ENCODE peak calls at places on chromosomes 2 and 18, in nine cellular contexts. One of them, this sample, is unnamed.
A peak's percentile ranks its signal among the peaks of the same experiment; 100 is the strongest.

GRCh38 chr18:71287268-71287667 is 998.4 kb downstream of the SOCS6 start:
- DNase-seq in heart right ventricle: no peak
- DNase-seq in tibial artery: no peak
- DNase-seq in stimulated activated CD8-positive, alpha-beta memory T cell treated with anti-CD3 and anti-CD28 coated beads, Interleukin-7, amount 100 ng/mL, for 1 hour: no peak
- DNase-seq in activated CD4-positive, CD25-positive, alpha-beta regulatory T cell: no peak
- DNase-seq in cardiac fibroblast: no peak
- DNase-seq in keratinocyte: no peak
- DNase-seq in left ventricle myocardium inferior: no peak
- DNase-seq in KBM-7: no peak
- DNase-seq in this sample: no peak

GRCh38 chr2:127057371-127058245 is 49.3 kb downstream of the BIN1 start:
- DNase-seq in heart right ventricle: peak; percentile 6
- DNase-seq in tibial artery: no peak
- DNase-seq in stimulated activated CD8-positive, alpha-beta memory T cell treated with anti-CD3 and anti-CD28 coated beads, Interleukin-7, amount 100 ng/mL, for 1 hour: no peak
- DNase-seq in activated CD4-positive, CD25-positive, alpha-beta regulatory T cell: no peak
- DNase-seq in cardiac fibroblast: no peak
- DNase-seq in keratinocyte: no peak
- DNase-seq in left ventricle myocardium inferior: no peak
- DNase-seq in KBM-7: no peak
- DNase-seq in this sample: no peak

GRCh38 chr2:98709530-98709929 is 21.4 kb downstream of the MGAT4A start:
- DNase-seq in heart right ventricle: no peak
- DNase-seq in tibial artery: no peak
- DNase-seq in stimulated activated CD8-positive, alpha-beta memory T cell treated with anti-CD3 and anti-CD28 coated beads, Interleukin-7, amount 100 ng/mL, for 1 hour: no peak
- DNase-seq in activated CD4-positive, CD25-positive, alpha-beta regulatory T cell: no peak
- DNase-seq in cardiac fibroblast: no peak
- DNase-seq in keratinocyte: no peak
- DNase-seq in left ventricle myocardium inferior: no peak
- DNase-seq in KBM-7: no peak
- DNase-seq in this sample: no peak

GRCh38 chr2:114550895-114551793 is 108.7 kb downstream of the DPP10 start:
- DNase-seq in heart right ventricle: peak; percentile 15
- DNase-seq in tibial artery: peak; percentile 63
- DNase-seq in stimulated activated CD8-positive, alpha-beta memory T cell treated with anti-CD3 and anti-CD28 coated beads, Interleukin-7, amount 100 ng/mL, for 1 hour: no peak
- DNase-seq in activated CD4-positive, CD25-positive, alpha-beta regulatory T cell: no peak
- DNase-seq in cardiac fibroblast: peak; percentile 68
- DNase-seq in keratinocyte: no peak
- DNase-seq in left ventricle myocardium inferior: no peak
- DNase-seq in KBM-7: peak; percentile 53
- DNase-seq in this sample: no peak

GRCh38 chr2:137659616-137660015 is 304.7 kb upstream of the HNMT start:
- DNase-seq in heart right ventricle: no peak
- DNase-seq in tibial artery: no peak
- DNase-seq in stimulated activated CD8-positive, alpha-beta memory T cell treated with anti-CD3 and anti-CD28 coated beads, Interleukin-7, amount 100 ng/mL, for 1 hour: no peak
- DNase-seq in activated CD4-positive, CD25-positive, alpha-beta regulatory T cell: no peak
- DNase-seq in cardiac fibroblast: peak; percentile 17
- DNase-seq in keratinocyte: peak; percentile 0
- DNase-seq in left ventricle myocardium inferior: no peak
- DNase-seq in KBM-7: no peak
- DNase-seq in this sample: no peak

GRCh38 chr2:201751566-201751965 is 29.2 kb downstream of the ALS2 start:
- DNase-seq in heart right ventricle: no peak
- DNase-seq in tibial artery: no peak
- DNase-seq in stimulated activated CD8-positive, alpha-beta memory T cell treated with anti-CD3 and anti-CD28 coated beads, Interleukin-7, amount 100 ng/mL, for 1 hour: no peak
- DNase-seq in activated CD4-positive, CD25-positive, alpha-beta regulatory T cell: no peak
- DNase-seq in cardiac fibroblast: no peak
- DNase-seq in keratinocyte: no peak
- DNase-seq in left ventricle myocardium inferior: no peak
- DNase-seq in KBM-7: no peak
- DNase-seq in this sample: no peak

GRCh38 chr2:46469116-46469515 is 10.2 kb upstream of the TMEM247 start:
- DNase-seq in heart right ventricle: no peak
- DNase-seq in tibial artery: no peak
- DNase-seq in stimulated activated CD8-positive, alpha-beta memory T cell treated with anti-CD3 and anti-CD28 coated beads, Interleukin-7, amount 100 ng/mL, for 1 hour: no peak
- DNase-seq in activated CD4-positive, CD25-positive, alpha-beta regulatory T cell: no peak
- DNase-seq in cardiac fibroblast: no peak
- DNase-seq in keratinocyte: no peak
- DNase-seq in left ventricle myocardium inferior: no peak
- DNase-seq in KBM-7: no peak
- DNase-seq in this sample: no peak

GRCh38 chr18:79608069-79608468 is 71.5 kb upstream of the CTDP1 start:
- DNase-seq in heart right ventricle: no peak
- DNase-seq in tibial artery: peak; percentile 46
- DNase-seq in stimulated activated CD8-positive, alpha-beta memory T cell treated with anti-CD3 and anti-CD28 coated beads, Interleukin-7, amount 100 ng/mL, for 1 hour: no peak
- DNase-seq in activated CD4-positive, CD25-positive, alpha-beta regulatory T cell: no peak
- DNase-seq in cardiac fibroblast: no peak
- DNase-seq in keratinocyte: no peak
- DNase-seq in left ventricle myocardium inferior: no peak
- DNase-seq in KBM-7: no peak
- DNase-seq in this sample: no peak

GRCh38 chr2:73851274-73851673 is 22.5 kb downstream of the STAMBP start:
- DNase-seq in heart right ventricle: no peak
- DNase-seq in tibial artery: no peak
- DNase-seq in stimulated activated CD8-positive, alpha-beta memory T cell treated with anti-CD3 and anti-CD28 coated beads, Interleukin-7, amount 100 ng/mL, for 1 hour: no peak
- DNase-seq in activated CD4-positive, CD25-positive, alpha-beta regulatory T cell: no peak
- DNase-seq in cardiac fibroblast: no peak
- DNase-seq in keratinocyte: no peak
- DNase-seq in left ventricle myocardium inferior: no peak
- DNase-seq in KBM-7: peak; percentile 21
- DNase-seq in this sample: no peak

GRCh38 chr18:62928316-62928715 is 213.0 kb downstream of the PHLPP1 start:
- DNase-seq in heart right ventricle: no peak
- DNase-seq in tibial artery: no peak
- DNase-seq in stimulated activated CD8-positive, alpha-beta memory T cell treated with anti-CD3 and anti-CD28 coated beads, Interleukin-7, amount 100 ng/mL, for 1 hour: no peak
- DNase-seq in activated CD4-positive, CD25-positive, alpha-beta regulatory T cell: no peak
- DNase-seq in cardiac fibroblast: peak; percentile 19
- DNase-seq in keratinocyte: no peak
- DNase-seq in left ventricle myocardium inferior: no peak
- DNase-seq in KBM-7: no peak
- DNase-seq in this sample: no peak

GRCh38 chr2:124530203-124530602 is 505.1 kb downstream of the CNTNAP5 start:
- DNase-seq in heart right ventricle: no peak
- DNase-seq in tibial artery: no peak
- DNase-seq in stimulated activated CD8-positive, alpha-beta memory T cell treated with anti-CD3 and anti-CD28 coated beads, Interleukin-7, amount 100 ng/mL, for 1 hour: no peak
- DNase-seq in activated CD4-positive, CD25-positive, alpha-beta regulatory T cell: no peak
- DNase-seq in cardiac fibroblast: peak; percentile 21
- DNase-seq in keratinocyte: no peak
- DNase-seq in left ventricle myocardium inferior: no peak
- DNase-seq in KBM-7: no peak
- DNase-seq in this sample: no peak

GRCh38 chr2:70420005-70420580 is 118.2 kb upstream of the FAM136A start:
- DNase-seq in heart right ventricle: no peak
- DNase-seq in tibial artery: no peak
- DNase-seq in stimulated activated CD8-positive, alpha-beta memory T cell treated with anti-CD3 and anti-CD28 coated beads, Interleukin-7, amount 100 ng/mL, for 1 hour: no peak
- DNase-seq in activated CD4-positive, CD25-positive, alpha-beta regulatory T cell: no peak
- DNase-seq in cardiac fibroblast: no peak
- DNase-seq in keratinocyte: no peak
- DNase-seq in left ventricle myocardium inferior: no peak
- DNase-seq in KBM-7: no peak
- DNase-seq in this sample: no peak

GRCh38 chr2:128409326-128410034 is 90.8 kb upstream of the HS6ST1 start:
- DNase-seq in heart right ventricle: no peak
- DNase-seq in tibial artery: peak; percentile 33
- DNase-seq in stimulated activated CD8-positive, alpha-beta memory T cell treated with anti-CD3 and anti-CD28 coated beads, Interleukin-7, amount 100 ng/mL, for 1 hour: no peak
- DNase-seq in activated CD4-positive, CD25-positive, alpha-beta regulatory T cell: no peak
- DNase-seq in cardiac fibroblast: no peak
- DNase-seq in keratinocyte: no peak
- DNase-seq in left ventricle myocardium inferior: no peak
- DNase-seq in KBM-7: no peak
- DNase-seq in this sample: no peak

This sample was measured in HS-27A.